ENCODE peak calls at places on chromosomes 11 and 22, in nine cellular contexts. J, M, W, T, E, G, C, V and I are unnamed samples.

GRCh38 chr22:50329236-50329635 is 2.4 kb upstream of the DENND6B start:
- DNase-seq in J (no peak), M (no peak), W (no peak), T (peak), E (no peak), G (no peak), C (no peak), V (no peak), I (no peak)

GRCh38 chr11:69861901-69862300 is 42.7 kb upstream of the FGF3 start:
- DNase-seq in J (no peak), M (no peak), W (no peak), T (no peak), E (no peak), G (no peak), C (no peak), V (no peak), I (no peak)

GRCh38 chr11:85132839-85133238 is 494.3 kb downstream of the DLG2 start:
- DNase-seq in J (peak), M (no peak), W (no peak), T (peak), E (no peak), G (no peak), C (peak), V (no peak), I (no peak)

GRCh38 chr11:88175004-88175706 is at the start of gene RAB38:
- DNase-seq in J (peak), M (peak), W (peak), T (peak), E (no peak), G (peak), C (peak), V (no peak), I (peak)

GRCh38 chr11:93444671-93445073 is 98.5 kb downstream of the SMCO4 start:
- DNase-seq in J (peak), M (no peak), W (no peak), T (peak), E (no peak), G (no peak), C (peak), V (no peak), I (no peak)

GRCh38 chr11:2587132-2587930 is 112.5 kb downstream of the KCNQ1OT1 start:
- DNase-seq in J (no peak), M (peak), W (peak), T (no peak), E (no peak), G (peak), C (no peak), V (no peak), I (no peak)

GRCh38 chr11:71998649-71999310 is at the start of gene IL18BP:
- DNase-seq in J (no peak), M (no peak), W (no peak), T (no peak), E (no peak), G (peak), C (no peak), V (peak), I (no peak)

GRCh38 chr22:50562523-50563409 is at the start of gene SYCE3:
- DNase-seq in J (peak), M (peak), W (peak), T (peak), E (peak), G (peak), C (peak), V (peak), I (peak)

GRCh38 chr11:13963169-13963948 is 836 bp downstream of the SPON1 start:
- DNase-seq in J (peak), M (peak), W (no peak), T (no peak), E (no peak), G (no peak), C (peak), V (peak), I (peak)

GRCh38 chr11:40125054-40125453 is 1334.4 kb downstream of the LRRC4C start:
- DNase-seq in J (peak), M (no peak), W (no peak), T (no peak), E (no peak), G (no peak), C (no peak), V (no peak), I (no peak)

GRCh38 chr11:130999086-130999485 is 82.8 kb upstream of the SNX19 start:
- DNase-seq in J (no peak), M (no peak), W (no peak), T (peak), E (no peak), G (no peak), C (no peak), V (no peak), I (no peak)

GRCh38 chr22:20550851-20551744 is 43.7 kb downstream of the MED15 start:
- DNase-seq in J (peak), M (peak), W (no peak), T (peak), E (no peak), G (no peak), C (peak), V (peak), I (no peak)

GRCh38 chr22:20550057-20550817 is 42.8 kb downstream of the MED15 start:
- DNase-seq in J (no peak), M (no peak), W (no peak), T (no peak), E (no peak), G (no peak), C (no peak), V (no peak), I (no peak)

GRCh38 chr22:20552913-20553401 is 45.5 kb downstream of the MED15 start:
- DNase-seq in J (no peak), M (no peak), W (no peak), T (no peak), E (no peak), G (no peak), C (no peak), V (no peak), I (no peak)

GRCh38 chr22:20552450-20552894 is 45.1 kb downstream of the MED15 start:
- DNase-seq in J (no peak), M (peak), W (no peak), T (no peak), E (no peak), G (no peak), C (no peak), V (no peak), I (no peak)

DNA sequence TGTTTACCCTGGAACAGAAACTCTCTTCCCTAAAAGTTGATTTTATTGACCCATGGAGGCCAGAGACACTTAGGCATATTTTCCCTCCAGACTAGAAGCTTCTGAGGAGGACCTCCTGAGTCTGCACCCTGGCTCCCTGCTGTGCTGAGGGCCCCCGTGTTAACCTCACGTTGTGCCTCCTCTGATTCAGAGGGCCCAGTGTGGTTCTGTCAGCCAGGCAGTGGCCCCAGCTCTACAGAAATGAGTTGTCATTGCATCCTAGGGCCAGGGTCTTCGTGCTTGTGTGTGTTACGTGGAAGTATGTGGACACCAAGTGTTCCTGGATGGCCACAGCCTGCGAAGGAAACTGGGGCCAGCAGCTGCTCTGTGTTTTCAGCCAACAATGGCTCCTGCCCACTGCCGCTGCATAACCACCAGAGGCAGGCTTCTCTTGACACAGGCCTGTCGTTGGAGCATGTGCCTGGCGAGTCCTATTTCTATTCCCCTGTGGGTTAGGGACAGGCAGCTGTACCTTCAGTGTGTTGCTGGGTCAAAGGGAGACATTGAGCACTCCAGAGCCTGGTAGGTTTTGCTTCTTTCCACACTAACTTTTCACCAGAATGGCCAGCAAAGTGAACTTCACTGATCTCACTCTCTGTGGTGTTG is 44.5 kb downstream of the MED15 start:
- DNase-seq in J (no peak), M (peak), W (no peak), T (no peak), E (no peak), G (no peak), C (no peak), V (peak), I (no peak)
- TF ChIP-seq CTCF in J (peak), M (peak), W (no peak), T (peak), E (peak), G (peak), C (no peak), V (peak), I (peak)

GRCh38 chr11:115528217-115528616 is 24.0 kb upstream of the CADM1 start:
- DNase-seq in J (peak), M (no peak), W (no peak), T (no peak), E (no peak), G (no peak), C (no peak), V (no peak), I (no peak)

GRCh38 chr11:115535781-115536180 is 31.6 kb upstream of the CADM1 start:
- DNase-seq in J (no peak), M (no peak), W (no peak), T (no peak), E (no peak), G (no peak), C (no peak), V (no peak), I (no peak)

GRCh38 chr11:115525600-115526006 is 21.4 kb upstream of the CADM1 start:
- DNase-seq in J (no peak), M (no peak), W (no peak), T (no peak), E (no peak), G (no peak), C (no peak), V (no peak), I (no peak)

GRCh38 chr11:115527534-115528125 is 23.4 kb upstream of the CADM1 start:
- DNase-seq in J (peak), M (no peak), W (no peak), T (no peak), E (no peak), G (no peak), C (peak), V (no peak), I (no peak)

GRCh38 chr11:115530752-115531151 is 26.5 kb upstream of the CADM1 start:
- DNase-seq in J (peak), M (no peak), W (no peak), T (no peak), E (no peak), G (no peak), C (peak), V (no peak), I (no peak)
- TF ChIP-seq CTCF in J (peak), M (no peak), W (no peak), T (no peak), E (no peak), G (no peak), C (peak), V (no peak), I (no peak)

DNA sequence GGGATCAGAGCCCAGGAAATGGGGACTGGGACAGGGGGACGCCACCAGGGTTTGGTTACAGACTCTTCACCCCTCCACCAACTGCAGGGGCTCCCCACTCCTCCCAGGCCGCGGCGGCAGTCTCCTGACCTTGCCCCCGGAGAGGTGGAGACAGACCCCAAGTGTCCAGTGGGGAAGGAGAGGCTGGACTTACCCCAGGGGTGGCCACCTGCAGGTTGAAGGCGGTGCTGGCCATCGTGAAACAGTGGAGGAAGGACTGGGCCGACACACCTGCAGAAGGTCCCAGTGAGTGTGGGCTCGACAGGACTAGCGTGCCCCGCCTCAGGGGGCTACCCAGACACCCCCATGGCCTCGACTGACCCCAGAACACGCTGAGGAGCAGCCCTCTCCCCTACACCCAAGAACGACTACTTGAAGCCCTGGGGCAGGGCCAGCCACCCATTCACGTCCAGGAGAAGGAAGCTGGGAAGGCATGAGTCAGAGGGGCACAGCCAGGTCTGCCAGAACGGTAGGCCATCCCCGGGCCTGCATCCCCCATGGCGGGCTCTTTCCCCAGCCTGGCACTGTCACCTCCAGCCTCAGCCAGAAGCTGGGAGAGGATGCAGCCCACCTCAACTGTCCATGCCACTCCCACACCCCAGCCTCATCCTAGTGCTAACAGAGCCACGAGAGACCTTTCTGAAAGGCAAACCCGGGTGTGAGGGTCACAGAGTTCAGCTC is 2.3 kb downstream of the GATD1 start:
- DNase-seq in J (peak), M (peak), W (peak), T (peak), E (no peak), G (peak), C (peak), V (no peak), I (peak)
- TF ChIP-seq CTCF in J (no peak), M (no peak), W (no peak), T (no peak), E (no peak), G (no peak), C (peak), V (no peak), I (no peak)

DNA sequence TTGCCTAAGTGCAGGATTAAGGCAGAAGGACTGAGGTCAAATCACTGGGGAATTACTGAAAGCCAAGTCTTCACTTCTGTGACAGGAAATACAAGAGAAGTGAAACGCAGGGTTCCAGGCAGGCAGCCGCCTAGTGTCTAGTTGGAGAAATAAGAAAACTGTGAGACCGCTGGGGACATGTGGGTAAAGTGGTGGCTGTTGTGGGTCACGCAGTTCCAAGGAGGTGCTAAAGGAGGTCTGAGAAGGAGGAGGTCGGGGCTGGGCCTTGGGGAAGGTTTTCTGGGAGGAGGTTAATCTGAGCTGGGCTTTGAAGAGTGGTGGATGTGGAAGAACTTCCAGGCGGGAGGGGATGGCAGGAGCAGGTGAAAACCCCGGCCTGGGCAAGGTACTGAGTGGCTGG is 11.2 kb downstream of the MCM5 start:
- DNase-seq in J (no peak), M (no peak), W (no peak), T (no peak), E (no peak), G (no peak), C (no peak), V (no peak), I (no peak)
- TF ChIP-seq CTCF in J (no peak), M (no peak), W (no peak), T (peak), E (no peak), G (no peak), C (no peak), V (no peak), I (no peak)

GRCh38 chr22:44623771-44624510 is 78.1 kb upstream of the PRR5 start:
- DNase-seq in J (peak), M (no peak), W (no peak), T (no peak), E (no peak), G (no peak), C (peak), V (no peak), I (no peak)
- TF ChIP-seq CTCF in J (peak), M (no peak), W (peak), T (peak), E (peak), G (peak), C (peak), V (no peak), I (peak)

DNA sequence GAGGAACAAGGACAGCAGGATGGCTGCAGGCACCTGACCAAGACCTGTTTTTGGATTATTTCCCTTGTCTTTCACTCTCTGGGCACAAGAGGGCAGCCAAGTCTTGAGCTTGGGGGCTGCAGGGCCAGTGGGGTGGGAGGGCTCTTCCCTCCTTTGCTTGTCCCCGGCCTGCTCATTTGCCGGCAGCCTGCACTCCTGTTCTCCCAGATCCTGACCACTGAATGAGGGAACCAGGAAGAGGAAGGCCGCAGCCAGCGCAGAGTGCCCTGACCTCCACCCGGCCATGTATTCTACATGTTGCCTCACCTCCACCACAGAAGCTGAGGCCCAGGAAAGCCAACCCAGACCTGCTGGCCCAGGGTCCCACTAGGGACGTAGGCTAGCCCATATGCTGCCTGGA is 15.5 kb upstream of the NNMT start:
- DNase-seq in J (peak), M (peak), W (peak), T (peak), E (peak), G (peak), C (peak), V (no peak), I (no peak)
- TF ChIP-seq CTCF in J (peak), M (peak), W (peak), T (peak), E (peak), G (peak), C (peak), V (peak), I (peak)

GRCh38 chr11:8309862-8310261 is 46.2 kb upstream of the LMO1 start:
- DNase-seq in J (no peak), M (no peak), W (no peak), T (no peak), E (no peak), G (no peak), C (no peak), V (no peak), I (no peak)
- TF ChIP-seq CTCF in J (no peak), M (peak), W (no peak), T (no peak), E (peak), G (no peak), C (peak), V (no peak), I (no peak)

DNA sequence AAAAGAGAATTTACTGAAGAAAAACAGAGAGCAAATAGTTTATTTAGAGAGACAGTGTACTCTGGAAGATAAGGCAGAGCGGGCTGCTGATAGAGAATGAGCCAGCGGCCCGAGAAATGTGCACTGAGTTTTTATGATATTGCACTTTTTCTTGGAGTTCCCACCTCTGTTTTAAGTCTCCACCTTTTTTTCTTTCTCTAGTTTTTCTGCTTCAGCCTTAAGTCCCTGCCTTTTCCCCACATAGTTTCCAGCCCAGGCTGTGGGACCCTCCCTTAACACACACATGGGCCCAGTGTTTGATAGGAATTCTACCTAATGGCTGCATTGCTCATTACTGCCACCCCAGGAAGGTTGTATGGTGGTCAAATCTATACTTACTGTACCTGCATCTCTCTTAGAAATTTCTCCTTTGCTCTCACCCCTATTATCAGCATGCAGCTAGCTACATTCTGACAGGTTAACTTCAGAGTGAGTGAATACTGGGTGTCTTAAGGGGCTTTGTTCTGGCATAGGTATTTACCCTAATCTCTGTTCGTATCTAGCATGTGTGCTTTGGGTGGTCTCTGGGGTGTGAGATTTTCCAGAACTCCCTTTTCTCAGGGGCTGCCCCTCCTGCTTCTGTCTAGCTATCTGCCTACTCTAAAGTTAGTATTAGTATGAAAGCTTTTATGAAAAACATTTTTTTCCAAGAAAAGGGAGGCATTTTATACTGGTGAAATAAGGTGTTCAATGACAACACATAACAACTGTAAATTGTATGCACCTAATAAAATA is 127.3 kb upstream of the TOP3B start:
- DNase-seq in J (no peak), M (no peak), W (no peak), T (no peak), E (no peak), G (no peak), C (no peak), V (no peak), I (no peak)
- TF ChIP-seq CTCF in J (peak), M (no peak), W (no peak), T (no peak), E (no peak), G (peak), C (peak), V (no peak), I (peak)

GRCh38 chr11:129291556-129291955 is 84.1 kb upstream of the BARX2 start:
- DNase-seq in J (peak), M (no peak), W (no peak), T (no peak), E (no peak), G (no peak), C (no peak), V (no peak), I (no peak)
- TF ChIP-seq CTCF in J (no peak), M (no peak), W (no peak), T (no peak), E (no peak), G (no peak), C (no peak), V (no peak), I (no peak)

GRCh38 chr11:105609832-105610781 is at the start of gene GRIA4:
- DNase-seq in J (peak), M (peak), W (peak), T (peak), E (no peak), G (peak), C (peak), V (no peak), I (peak)
- TF ChIP-seq CTCF in J (peak), M (no peak), W (no peak), T (no peak), E (no peak), G (no peak), C (no peak), V (no peak), I (no peak)